ENCODE peak calls at places on chromosomes 5 and 9, in ten cellular contexts. Z is progenitor cell of endocrine pancreas; J is stimulated activated CD4-positive, alpha-beta T cell treated with anti-CD3 and anti-CD28 coated beads, Interleukin-2, amount 100 ng/mL, for 24 hours; X is HFF-Myc; N is GM19239; K is A549; T is activated naive CD8-positive, alpha-beta T cell treated with anti-CD3 and anti-CD28 coated beads, Interleukin-2, amount 50 U/mL, for 24 hours; U is 8988T; Y is NCI-H2107; A is NCI-H2081. H is an unnamed sample.

GRCh38 chr5:135052511-135053145 is 18.6 kb upstream of the PITX1 start:
- DNase-seq in J (no peak), U (no peak), N (no peak), X (no peak), T (no peak), Y (no peak), Z (no peak), K (no peak), A (no peak), H (no peak)

GRCh38 chr5:146564036-146564762 is 48.2 kb upstream of the GPR151 start:
- DNase-seq in J (no peak), A (peak), N (no peak), Z (no peak), K (no peak), X (no peak), Y (no peak), U (no peak), T (no peak), H (peak)

GRCh38 chr5:41408676-41409443 is 101.5 kb downstream of the PLCXD3 start:
- DNase-seq in T (no peak), N (no peak), A (no peak), U (no peak), Z (no peak), Y (no peak), J (no peak), X (no peak), K (no peak), H (peak)

GRCh38 chr5:55441107-55441771 is 93.5 kb downstream of the PLPP1 start:
- DNase-seq in J (no peak), T (no peak), Y (no peak), Z (no peak), X (no peak), U (no peak), K (no peak), A (no peak), N (no peak), H (no peak)

GRCh38 chr5:159519365-159519764 is 189.1 kb upstream of the IL12B start:
- DNase-seq in T (no peak), N (no peak), K (no peak), Z (no peak), J (no peak), Y (no peak), X (no peak), A (no peak), U (no peak), H (no peak)

GRCh38 chr5:151221574-151221973 is 2.3 kb downstream of the CCDC69 start:
- DNase-seq in J (no peak), A (no peak), Y (no peak), Z (no peak), N (no peak), X (no peak), T (no peak), K (no peak), U (no peak), H (no peak)

GRCh38 chr9:84799231-84799630 is 129.7 kb downstream of the NTRK2 start:
- DNase-seq in J (no peak), A (no peak), U (no peak), T (no peak), Y (no peak), K (no peak), N (no peak), X (no peak), Z (no peak), H (no peak)

GRCh38 chr5:93930098-93930497 is 188.7 kb upstream of the POU5F2 start:
- DNase-seq in T (no peak), Y (no peak), X (no peak), J (no peak), U (no peak), N (no peak), K (no peak), A (no peak), Z (no peak), H (no peak)

GRCh38 chr9:113634597-113635515 is 171.3 kb downstream of the RGS3 start:
- DNase-seq in X (no peak), J (no peak), U (no peak), Z (no peak), Y (no peak), N (no peak), T (no peak), K (no peak), A (no peak), H (no peak)

GRCh38 chr9:21583628-21584027 is 101.5 kb upstream of the IFNE start:
- DNase-seq in J (no peak), X (no peak), A (no peak), U (no peak), Y (no peak), T (no peak), Z (no peak), K (no peak), N (no peak), H (no peak)